ENCODE peak calls at places on chromosome 15, in nine cellular contexts. M is A549; Q is kidney tubule cell; A is AML-193; R is activated T-cell treated with anti-CD3 and anti-CD28 coated beads, Interleukin-2, amount 50 U/mL, for 1 hour; I is Caki2; D is nucleus accumbens; K is astrocyte of the spinal cord; F is Calu3. E is an unnamed sample.

GRCh38 chr15:40815042-40815678 is 7.9 kb upstream of the DNAJC17 start:
- DNase-seq in M (no peak), Q (peak), A (no peak), R (no peak), I (peak), D (peak), K (no peak), F (no peak), E (no peak)

GRCh38 chr15:78182336-78182700 is 33.2 kb downstream of the IDH3A start:
- DNase-seq in M (no peak), Q (no peak), A (no peak), R (no peak), I (no peak), D (no peak), K (no peak), F (no peak), E (no peak)

GRCh38 chr15:60798821-60799220 is 319.9 kb upstream of the ICE2 start:
- DNase-seq in M (no peak), Q (peak), A (no peak), R (no peak), I (no peak), D (no peak), K (peak), F (no peak), E (no peak)

GRCh38 chr15:24772709-24773373 is 97.3 kb downstream of the NPAP1 start:
- DNase-seq in M (no peak), Q (peak), A (no peak), R (peak), I (peak), D (peak), K (peak), F (no peak), E (peak)

GRCh38 chr15:45100884-45101622 is 12.9 kb downstream of the DUOX2 start:
- DNase-seq in M (no peak), Q (no peak), A (no peak), R (no peak), I (no peak), D (no peak), K (no peak), F (no peak), E (no peak)

GRCh38 chr15:48962662-48963523 is 826 bp downstream of the SHC4 start:
- DNase-seq in M (no peak), Q (peak), A (no peak), R (no peak), I (no peak), D (no peak), K (peak), F (peak), E (peak)

GRCh38 chr15:93131485-93132075 is 42.6 kb upstream of the RGMA start:
- DNase-seq in M (no peak), Q (no peak), A (no peak), R (no peak), I (no peak), D (no peak), K (no peak), F (no peak), E (no peak)

GRCh38 chr15:63476229-63476632 is 28.2 kb upstream of the USP3 start:
- DNase-seq in M (peak), Q (peak), A (no peak), R (no peak), I (peak), D (no peak), K (peak), F (peak), E (no peak)

GRCh38 chr15:63610209-63610841 is 13.1 kb downstream of the FBXL22 start:
- DNase-seq in M (peak), Q (peak), A (peak), R (peak), I (peak), D (peak), K (peak), F (peak), E (peak)

GRCh38 chr15:32649336-32649735 is 7.8 kb downstream of the SCG5 start:
- DNase-seq in M (peak), Q (no peak), A (no peak), R (no peak), I (no peak), D (no peak), K (peak), F (no peak), E (no peak)

GRCh38 chr15:66573348-66573718 is 7.5 kb upstream of the LCTL start:
- DNase-seq in M (no peak), Q (no peak), A (no peak), R (no peak), I (no peak), D (no peak), K (no peak), F (no peak), E (no peak)